ENCODE peak calls at places on chromosomes 5 and 9, in seven cellular contexts. Y, Z, O, T, A, Q and C are unnamed samples. For H3K4me1, the result is how much of the 10 kb centered on the place peaks cover.

GRCh38 chr5:131209506-131210191 is 38.9 kb downstream of the LYRM7 start:
- DNase-seq in O (no peak), Q (peak), Z (no peak), A (no peak), T (no peak), Y (peak), C (no peak)

GRCh38 chr5:65480306-65480865 is 1.3 kb downstream of the ADAMTS6 start:
- DNase-seq in Z (no peak), O (peak), Y (peak), Q (peak), T (no peak), A (peak), C (peak)

GRCh38 chr9:90099262-90099982 is 494.6 kb downstream of the GADD45G start:
- DNase-seq in Q (peak), Y (no peak), T (no peak), Z (no peak), O (no peak), A (no peak), C (no peak)

GRCh38 chr9:75111019-75111622 is 22.8 kb downstream of the OSTF1 start:
- DNase-seq in Y (no peak), O (no peak), A (peak), Q (no peak), Z (no peak), T (no peak), C (no peak)

GRCh38 chr5:109852371-109853160 is 162.8 kb downstream of the MAN2A1 start:
- DNase-seq in A (no peak), Z (no peak), Y (no peak), T (no peak), Q (no peak), O (no peak), C (no peak)

GRCh38 chr9:137716694-137717287 is 98.0 kb downstream of the EHMT1 start:
- DNase-seq in Q (no peak), T (no peak), O (no peak), A (no peak), Y (no peak), Z (no peak), C (no peak)

GRCh38 chr5:137036630-137037029 is 462.5 kb downstream of the SPOCK1 start:
- DNase-seq in A (peak), Z (peak), T (no peak), Q (no peak), Y (no peak), O (no peak), C (no peak)

GRCh38 chr5:16573401-16573800 is 43.4 kb downstream of the RETREG1 start:
- DNase-seq in T (no peak), O (no peak), Q (no peak), Y (no peak), A (no peak), Z (no peak), C (no peak)

GRCh38 chr5:8012131-8012977 is 143.4 kb downstream of the MTRR start:
- DNase-seq in T (no peak), Z (no peak), Q (no peak), O (no peak), A (no peak), Y (no peak), C (no peak)

GRCh38 chr9:23123048-23123632 is 676.5 kb downstream of the DMRTA1 start:
- DNase-seq in Q (peak), T (peak), A (peak), Z (peak), Y (no peak), O (no peak), C (no peak)

GRCh38 chr9:8728910-8729309 is 929.3 kb upstream of the DMAC1 start:
- DNase-seq in Z (no peak), T (no peak), O (no peak), Q (no peak), A (no peak), Y (no peak), C (no peak)

GRCh38 chr5:174542466-174542865 is 181.9 kb upstream of the MSX2 start:
- DNase-seq in O (no peak), Y (no peak), T (no peak), Q (no peak), A (no peak), Z (no peak), C (no peak)

GRCh38 chr9:129889936-129890717 is 54.9 kb downstream of the USP20 start:
- DNase-seq in A (no peak), Q (no peak), Z (no peak), T (no peak), O (no peak), Y (peak), C (no peak)

GRCh38 chr5:17021363-17021932 is 85.4 kb upstream of the MYO10 start:
- DNase-seq in A (no peak), O (no peak), Z (no peak), T (no peak), Y (no peak), Q (no peak), C (no peak)

GRCh38 chr9:35914307-35914807 is 5.1 kb downstream of the SPAAR start:
- DNase-seq in Y (no peak), A (peak), T (no peak), Z (peak), Q (peak), O (no peak), C (no peak)

GRCh38 chr9:35696520-35697215 is 6.9 kb upstream of the TPM2 start:
- DNase-seq in O (peak), Y (peak), A (peak), Q (peak), Z (no peak), T (no peak), C (no peak)

GRCh38 chr9:129518074-129518473 is 102.8 kb downstream of the C9orf50 start:
- DNase-seq in Q (no peak), O (no peak), A (no peak), Y (no peak), T (no peak), Z (no peak), C (no peak)

GRCh38 chr5:144328505-144328904 is 157.8 kb downstream of the KCTD16 start:
- DNase-seq in Y (no peak), A (no peak), T (no peak), Z (no peak), O (no peak), Q (no peak), C (no peak)

GRCh38 chr9:82363236-82363635 is 374.7 kb downstream of the SPATA31D1 start:
- DNase-seq in Y (no peak), Z (no peak), A (no peak), T (no peak), O (no peak), Q (no peak), C (no peak)

GRCh38 chr5:121006206-121006605 is 542.1 kb downstream of the PRR16 start:
- DNase-seq in T (no peak), Y (no peak), O (no peak), Z (no peak), A (no peak), Q (no peak), C (no peak)

GRCh38 chr9:343773-344172 is 129.1 kb downstream of the DOCK8 start:
- DNase-seq in Y (no peak), Z (no peak), A (no peak), O (no peak), T (no peak), Q (no peak), C (no peak)

GRCh38 chr9:114001794-114002261 is 76.3 kb downstream of the AMBP start:
- DNase-seq in Z (no peak), Q (no peak), T (no peak), A (no peak), Y (no peak), O (no peak), C (no peak)

GRCh38 chr5:84383816-84384603 is 670 bp downstream of the EDIL3 start:
- DNase-seq in A (peak), O (peak), Y (no peak), Q (no peak), Z (peak), T (no peak), C (no peak)

GRCh38 chr9:34996181-34996904 is 6.8 kb downstream of the DNAJB5 start:
- DNase-seq in T (no peak), O (no peak), A (no peak), Y (no peak), Q (no peak), Z (no peak), C (no peak)

GRCh38 chr5:65722575-65723424 is 795 bp downstream of the NLN start:
- DNase-seq in A (peak), Q (peak), Y (no peak), Z (peak), T (no peak), O (no peak), C (no peak)

GRCh38 chr5:159732220-159732619 is 184.1 kb upstream of the ADRA1B start:
- DNase-seq in Z (no peak), Q (no peak), O (no peak), A (no peak), T (no peak), Y (no peak), C (no peak)

GRCh38 chr5:36276864-36277263 is 24.8 kb downstream of the RANBP3L start:
- DNase-seq in Q (no peak), A (no peak), Z (no peak), O (no peak), T (no peak), Y (no peak), C (no peak)

GRCh38 chr9:94526951-94527350 is 27.9 kb upstream of the PCAT7 start:
- DNase-seq in Y (no peak), Q (peak), O (no peak), A (no peak), T (no peak), Z (no peak), C (no peak)
- H3K4me1 ChIP-seq in Y (under half), Q (half or more), O (under half), A (under half), T (under half), Z (under half), C (under half)

GRCh38 chr5:157485340-157485739 is 25.3 kb downstream of the NIPAL4 start:
- DNase-seq in A (no peak), Y (no peak), O (no peak), T (no peak), Q (no peak), Z (no peak), C (no peak)

GRCh38 chr5:157487358-157487757 is 27.3 kb downstream of the NIPAL4 start:
- DNase-seq in O (no peak), T (no peak), A (no peak), Q (peak), Y (no peak), Z (no peak), C (no peak)

GRCh38 chr5:157485811-157486739 is 26.1 kb downstream of the NIPAL4 start:
- DNase-seq in Z (no peak), T (no peak), O (no peak), A (no peak), Q (peak), Y (no peak), C (no peak)

GRCh38 chr5:157486861-157487260 is 26.8 kb downstream of the NIPAL4 start:
- DNase-seq in Z (no peak), A (no peak), Y (no peak), Q (peak), O (no peak), T (no peak), C (no peak)

GRCh38 chr5:157484768-157485167 is 24.8 kb downstream of the NIPAL4 start:
- DNase-seq in A (no peak), T (no peak), Z (no peak), Y (no peak), O (no peak), Q (peak), C (no peak)
- H3K4me1 ChIP-seq in A (under half), T (under half), Z (under half), Y (under half), O (under half), Q (half or more), C (under half)

GRCh38 chr5:32024751-32025150 is 149.4 kb downstream of the GOLPH3 start:
- DNase-seq in A (no peak), T (no peak), Q (no peak), Z (no peak), Y (no peak), O (no peak), C (no peak)

GRCh38 chr5:32030226-32030625 is 143.9 kb downstream of the GOLPH3 start:
- DNase-seq in Q (no peak), Y (no peak), Z (no peak), T (no peak), O (no peak), A (no peak), C (no peak)

GRCh38 chr5:32027717-32028321 is 146.3 kb downstream of the GOLPH3 start:
- DNase-seq in Z (peak), O (no peak), T (no peak), Y (no peak), Q (no peak), A (peak), C (peak)

GRCh38 chr5:32029291-32029690 is 144.8 kb downstream of the GOLPH3 start:
- DNase-seq in Y (no peak), A (no peak), Z (no peak), Q (no peak), T (no peak), O (no peak), C (no peak)

GRCh38 chr5:32027093-32027716 is 146.9 kb downstream of the GOLPH3 start:
- DNase-seq in O (no peak), T (no peak), Q (no peak), Z (no peak), Y (no peak), A (no peak), C (no peak)
- H3K4me1 ChIP-seq in O (under half), T (under half), Q (under half), Z (under half), Y (under half), A (under half), C (under half)

GRCh38 chr5:59584858-59585846 is 308.4 kb downstream of the PDE4D start:
- DNase-seq in Q (no peak), Y (no peak), A (no peak), Z (no peak), T (no peak), O (no peak), C (no peak)

GRCh38 chr5:59583810-59584562 is 309.5 kb downstream of the PDE4D start:
- DNase-seq in T (no peak), A (no peak), O (no peak), Z (no peak), Y (no peak), Q (no peak), C (no peak)

GRCh38 chr5:59579101-59579885 is 314.2 kb downstream of the PDE4D start:
- DNase-seq in O (no peak), T (no peak), Q (no peak), A (no peak), Z (no peak), Y (no peak), C (no peak)

GRCh38 chr5:59583151-59583809 is 310.2 kb downstream of the PDE4D start:
- DNase-seq in T (no peak), O (no peak), A (no peak), Y (no peak), Q (no peak), Z (no peak), C (no peak)

GRCh38 chr5:59582746-59583145 is 310.8 kb downstream of the PDE4D start:
- DNase-seq in T (no peak), A (no peak), Z (no peak), Q (no peak), O (no peak), Y (no peak), C (no peak)
- H3K4me1 ChIP-seq in T (under half), A (under half), Z (half or more), Q (under half), O (under half), Y (under half), C (under half)

GRCh38 chr5:95937607-95938152 is 24.0 kb downstream of the ELL2 start:
- DNase-seq in Z (no peak), Q (no peak), Y (no peak), O (no peak), T (no peak), A (no peak), C (no peak)

GRCh38 chr5:95939465-95939864 is 22.2 kb downstream of the ELL2 start:
- DNase-seq in T (no peak), O (no peak), Y (no peak), Q (no peak), Z (no peak), A (no peak), C (no peak)

GRCh38 chr5:95938766-95939165 is 22.9 kb downstream of the ELL2 start:
- DNase-seq in O (no peak), Y (no peak), Z (no peak), T (no peak), A (no peak), Q (no peak), C (no peak)

GRCh38 chr5:95936812-95937397 is 24.7 kb downstream of the ELL2 start:
- DNase-seq in A (no peak), T (no peak), Q (no peak), Z (no peak), O (no peak), Y (no peak), C (no peak)

DNA sequence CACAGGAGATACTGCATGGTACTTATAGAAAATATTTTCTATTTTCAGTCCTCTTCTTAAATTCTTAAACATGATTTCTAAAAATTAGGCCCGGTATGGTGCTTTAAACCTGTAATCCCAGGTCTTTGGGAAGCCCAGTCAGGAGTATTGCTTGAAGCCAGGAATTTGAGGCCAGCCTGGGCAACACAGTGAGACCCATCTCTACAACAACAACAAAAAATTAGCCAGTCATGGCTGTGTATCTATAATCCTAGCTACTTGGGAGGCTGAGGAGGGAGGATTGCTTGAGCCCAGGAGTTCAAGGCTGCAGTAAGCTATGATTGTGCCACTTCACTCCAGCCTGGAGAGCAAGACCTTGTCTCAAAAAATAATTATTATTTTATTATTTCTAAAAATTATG is 23.3 kb downstream of the ELL2 start:
- DNase-seq in A (no peak), Q (no peak), Z (no peak), Y (no peak), T (no peak), O (no peak), C (no peak)
- H3K4me1 ChIP-seq in A (under half), Q (under half), Z (under half), Y (under half), T (under half), O (half or more), C (half or more)

DNA sequence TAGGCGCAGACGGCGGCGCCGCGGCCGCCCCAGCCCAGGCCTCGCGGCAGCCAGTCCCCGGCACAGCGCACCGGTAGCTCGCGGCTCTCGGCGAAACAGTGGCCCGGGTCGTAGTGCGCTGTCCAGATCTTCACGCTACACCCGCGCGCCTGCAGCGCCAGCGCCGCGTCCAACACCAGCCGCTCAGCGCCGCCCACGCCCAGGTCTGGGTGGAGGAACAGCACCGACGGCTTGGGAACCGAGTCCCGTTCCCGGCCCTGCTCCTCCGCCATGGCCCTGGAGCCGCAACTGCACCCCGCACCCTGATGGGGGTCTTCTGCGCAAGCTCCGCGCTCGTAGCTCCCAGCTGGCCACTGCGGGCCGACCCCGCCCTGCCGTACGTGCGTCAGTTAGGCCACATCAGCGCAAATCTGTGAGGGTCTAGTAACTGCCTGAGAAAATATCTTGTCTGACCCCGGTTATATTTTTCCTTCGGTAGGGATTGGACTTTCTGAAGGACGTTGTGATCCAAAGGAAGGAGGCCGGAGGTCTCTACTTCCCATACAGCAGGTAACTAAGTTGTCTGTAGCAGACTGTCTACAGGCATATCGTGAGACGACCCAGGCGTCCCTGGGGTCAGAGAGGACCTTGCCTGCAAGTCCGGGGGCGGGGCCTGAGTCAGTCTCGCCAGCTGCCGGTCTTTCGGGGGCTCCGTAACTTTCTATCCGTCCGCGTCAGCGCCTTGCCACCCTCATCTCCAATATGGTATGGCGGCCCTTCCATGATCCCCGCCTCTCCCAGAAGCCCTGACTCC is at the start of the genes ALG2 and SEC61B:
- DNase-seq in Y (peak), Q (peak), Z (peak), T (peak), A (peak), O (peak), C (peak)
- H3K4me1 ChIP-seq in Y (under half), Q (under half), Z (under half), T (under half), A (under half), O (under half), C (half or more)

DNA sequence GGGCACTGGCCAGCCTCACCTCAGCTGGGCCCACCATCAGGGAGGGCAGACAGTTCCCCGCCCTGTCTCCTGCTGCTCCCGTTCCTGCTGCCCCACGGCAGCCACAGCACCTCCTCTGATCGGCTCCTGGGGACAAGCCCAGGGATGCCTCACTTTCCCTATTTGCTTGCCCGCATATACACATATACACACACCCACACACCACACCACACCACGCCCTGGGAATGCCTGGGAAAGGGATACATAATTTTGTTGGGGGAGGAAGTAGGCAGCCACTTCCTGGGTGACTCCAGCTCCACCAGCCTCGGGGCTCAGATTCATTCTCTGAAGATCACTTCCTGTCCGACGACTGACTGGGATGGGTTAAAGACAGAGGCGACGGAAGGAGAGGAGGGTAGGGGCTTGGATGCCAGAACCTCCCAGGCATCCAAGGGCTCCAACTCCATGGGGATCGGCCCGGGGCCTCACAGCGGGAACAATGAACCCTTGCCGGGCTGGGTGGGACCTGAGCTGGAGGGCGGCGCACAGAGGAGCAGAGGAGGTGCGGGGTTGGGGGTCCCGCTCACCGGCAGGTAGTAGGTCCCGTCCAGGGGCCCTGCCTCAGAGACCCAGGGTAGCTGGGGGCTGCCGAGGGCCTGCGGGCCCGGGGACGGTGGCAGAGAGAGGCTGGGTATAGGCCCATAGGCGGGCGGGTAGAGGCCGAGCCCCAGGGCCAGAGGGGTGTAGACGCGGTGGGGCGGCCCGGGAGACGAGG is 2.0 kb upstream of the MZB1 start:
- DNase-seq in O (no peak), A (no peak), Z (no peak), T (no peak), Y (no peak), Q (peak), C (no peak)
- H3K4me1 ChIP-seq in O (under half), A (under half), Z (under half), T (under half), Y (under half), Q (half or more), C (under half)

GRCh38 chr9:93458702-93459101 is 5.3 kb upstream of the FAM120AOS start:
- DNase-seq in A (no peak), Z (no peak), O (no peak), Q (no peak), T (no peak), Y (no peak), C (no peak)

GRCh38 chr9:93460689-93461413 is 7.5 kb upstream of the FAM120AOS start:
- DNase-seq in A (no peak), T (no peak), O (no peak), Q (peak), Y (no peak), Z (no peak), C (no peak)

GRCh38 chr9:93461810-93462209 is 8.4 kb upstream of the FAM120AOS start:
- DNase-seq in T (no peak), O (no peak), Q (no peak), Y (no peak), A (no peak), Z (no peak), C (no peak)

GRCh38 chr9:93461414-93461743 is 8.0 kb upstream of the FAM120AOS start:
- DNase-seq in Z (no peak), O (no peak), Y (no peak), A (no peak), T (no peak), Q (no peak), C (no peak)

GRCh38 chr9:93459432-93459847 is 6.1 kb upstream of the FAM120AOS start:
- DNase-seq in Q (peak), Z (no peak), A (no peak), O (no peak), T (no peak), Y (no peak), C (no peak)
- H3K4me1 ChIP-seq in Q (half or more), Z (under half), A (under half), O (under half), T (under half), Y (under half), C (under half)